ENCODE peak calls at places on chromosomes 16 and 17, in eight cellular contexts. R is right cardiac atrium; N is aorta; I is CD8-positive, alpha-beta memory T cell; L is PC-9; V is lung; P is MM.1S; S is heart left ventricle. J is an unnamed sample.

GRCh38 chr17:19263621-19264010 is 26.4 kb downstream of the EPN2 start:
- DNase-seq in R (no peak), N (peak; percentile 75), I (no peak), L (no peak), V (no peak), P (no peak), S (peak; percentile 49), J (no peak)

GRCh38 chr16:66667944-66668343 is 28.6 kb downstream of the CMTM4 start:
- DNase-seq in R (no peak), N (no peak), I (no peak), L (no peak), V (no peak), P (no peak), S (no peak), J (no peak)

GRCh38 chr17:19578545-19578944 is 44.9 kb downstream of the SLC47A1 start:
- DNase-seq in R (no peak), N (no peak), I (no peak), L (no peak), V (no peak), P (no peak), S (no peak), J (no peak)

GRCh38 chr16:61792194-61792904 is 243.9 kb downstream of the CDH8 start:
- DNase-seq in R (no peak), N (no peak), I (no peak), L (peak; percentile 40), V (no peak), P (no peak), S (no peak), J (no peak)

GRCh38 chr17:19286751-19287341 is 49.7 kb downstream of the EPN2 start:
- DNase-seq in R (peak; percentile 9), N (no peak), I (no peak), L (no peak), V (no peak), P (no peak), S (no peak), J (no peak)

GRCh38 chr16:13333336-13333735 is 431.9 kb downstream of the SHISA9 start:
- DNase-seq in R (no peak), N (no peak), I (no peak), L (no peak), V (no peak), P (no peak), S (no peak), J (no peak)

GRCh38 chr17:28221751-28222414 is 97.1 kb upstream of the TMEM97 start:
- DNase-seq in R (no peak), N (no peak), I (no peak), L (no peak), V (no peak), P (no peak), S (no peak), J (no peak)

GRCh38 chr16:67719778-67720144 is 645 bp upstream of the GFOD2 start:
- DNase-seq in R (no peak), N (no peak), I (no peak), L (no peak), V (no peak), P (peak; percentile 29), S (peak; percentile 41), J (no peak)

DNA sequence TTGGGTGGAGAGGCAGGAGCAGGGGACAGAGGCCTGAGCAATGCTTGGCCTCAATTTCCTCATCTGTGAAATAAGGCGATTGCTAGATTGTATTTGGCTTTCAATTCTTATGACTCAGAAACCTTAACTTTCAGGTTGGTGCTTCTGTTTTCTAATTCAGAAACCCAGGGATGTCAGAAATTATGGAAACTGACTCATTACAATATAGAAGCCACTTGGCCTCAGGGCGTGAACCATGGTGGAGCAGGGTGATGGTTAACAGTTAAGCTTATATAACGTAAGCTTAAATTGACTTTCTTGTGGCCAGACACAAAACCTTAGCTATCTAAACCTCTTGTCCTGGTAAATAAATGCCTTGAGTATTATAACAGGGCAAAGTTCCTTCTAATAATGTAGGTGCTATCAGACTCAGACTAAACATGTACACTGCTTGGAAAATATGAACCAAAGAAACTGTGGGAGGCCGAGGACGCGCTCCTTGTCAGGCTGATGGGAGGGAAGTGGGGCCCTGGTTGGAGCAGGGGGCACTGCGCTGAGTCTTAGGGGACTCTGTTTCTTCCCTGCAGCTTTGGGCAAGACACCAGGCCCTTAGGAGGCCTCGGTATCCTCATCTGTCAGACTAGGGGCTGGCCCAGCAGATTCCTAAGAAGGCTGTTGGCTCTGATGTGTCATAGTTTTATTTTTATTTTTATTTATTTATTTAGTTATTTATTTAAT is 17.2 kb upstream of the SREBF1 start:
- DNase-seq in R (no peak), N (no peak), I (no peak), L (peak; percentile 84), V (no peak), P (no peak), S (no peak), J (no peak)
- H3K4me1 ChIP-seq in R (peaks cover 15% of the 10 kb centered on the region), N (peaks cover 3% of the 10 kb centered on the region), I (peaks cover 53% of the 10 kb centered on the region), L (peaks cover 58% of the 10 kb centered on the region), V (peaks cover 21% of the 10 kb centered on the region), P (peaks cover 7% of the 10 kb centered on the region), S (peaks cover 37% of the 10 kb centered on the region), J (peaks cover 21% of the 10 kb centered on the region)

DNA sequence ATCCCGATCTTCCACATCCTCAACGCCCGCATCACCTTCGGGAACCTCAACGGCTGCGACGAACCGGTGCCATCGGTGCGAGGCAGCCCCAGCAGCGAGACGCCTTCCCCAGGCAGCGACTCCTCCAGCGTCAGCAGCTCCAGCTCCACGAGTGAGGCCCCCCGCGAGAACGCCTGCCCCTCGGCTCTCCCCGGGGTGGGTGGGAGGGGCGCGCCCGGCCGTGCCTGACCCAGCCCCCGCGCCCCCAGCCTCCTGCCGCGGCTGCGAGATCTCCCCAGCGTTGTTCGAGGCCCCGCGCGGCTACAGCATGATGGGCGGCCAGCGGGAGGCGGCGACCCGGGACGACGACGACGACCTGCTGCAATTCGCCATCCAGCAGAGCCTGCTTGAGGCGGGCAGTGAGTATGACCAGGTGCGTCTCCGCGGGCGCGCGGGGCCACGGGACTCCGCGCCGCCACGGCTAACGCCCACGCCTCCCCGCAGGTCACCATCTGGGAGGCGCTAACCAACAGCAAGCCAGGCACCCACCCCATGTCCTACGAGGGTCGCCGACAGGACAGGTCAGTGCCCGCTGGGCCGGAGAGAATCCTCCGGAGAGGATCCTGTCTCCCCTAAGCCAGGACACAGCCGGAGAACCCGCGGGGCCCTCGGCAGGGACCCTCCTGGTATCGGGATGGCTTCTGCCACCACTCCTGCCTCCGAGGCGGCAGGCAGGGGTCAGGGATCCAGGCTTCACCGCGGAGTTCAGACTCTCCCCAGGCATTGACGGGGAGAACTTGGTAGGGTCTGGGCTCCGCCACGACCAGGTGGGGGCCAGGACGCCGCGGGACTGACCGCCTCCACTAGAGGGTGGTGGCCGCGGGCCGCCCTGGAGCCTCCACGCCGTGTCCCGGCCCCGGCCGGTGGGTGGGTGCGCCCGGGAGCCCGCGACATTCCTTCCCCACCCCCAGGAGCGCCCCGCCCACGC is 10.0 kb downstream of the CORO6 start:
- DNase-seq in R (no peak), N (no peak), I (no peak), L (no peak), V (no peak), P (no peak), S (no peak), J (peak; percentile 83)
- H3K4me3 ChIP-seq in R (no peak overlapping the region), N (no peak overlapping the region), I (peak overlapping the region; percentile 53), L (no peak overlapping the region), V (no peak overlapping the region), P (peak overlapping the region; percentile 58), S (peak overlapping the region; percentile 17), J (peak overlapping the region; percentile 39)

GRCh38 chr16:28312327-28312726 is 20.0 kb downstream of the SBK1 start:
- DNase-seq in R (no peak), N (no peak), I (no peak), L (no peak), V (no peak), P (no peak), S (no peak), J (no peak)

GRCh38 chr16:28313587-28313986 is 21.3 kb downstream of the SBK1 start:
- DNase-seq in R (no peak), N (no peak), I (no peak), L (no peak), V (no peak), P (no peak), S (no peak), J (no peak)

GRCh38 chr16:28311413-28311812 is 19.1 kb downstream of the SBK1 start:
- DNase-seq in R (no peak), N (no peak), I (no peak), L (no peak), V (no peak), P (no peak), S (no peak), J (no peak)

GRCh38 chr16:28310796-28311195 is 18.5 kb downstream of the SBK1 start:
- DNase-seq in R (no peak), N (no peak), I (no peak), L (no peak), V (no peak), P (no peak), S (no peak), J (no peak)

DNA sequence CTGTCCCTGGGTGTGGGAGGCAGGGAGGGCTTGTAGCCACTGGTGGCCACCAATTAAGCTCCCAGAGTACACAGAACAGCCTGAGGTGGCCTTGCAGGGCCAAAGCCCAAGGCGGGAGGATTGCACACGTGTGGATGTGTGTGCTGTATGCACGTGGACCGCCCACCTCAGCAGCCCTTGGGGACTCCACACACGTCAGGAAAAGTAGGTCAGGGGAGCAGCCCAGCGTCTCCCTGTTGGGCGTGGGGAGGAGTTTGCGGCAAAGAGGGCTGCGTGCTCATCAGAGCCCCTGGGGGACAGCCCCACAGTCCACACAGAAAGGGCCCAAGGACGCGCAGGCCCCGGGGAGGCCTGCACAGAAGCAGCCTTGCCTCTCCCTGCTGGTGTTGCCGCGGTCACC is 19.6 kb downstream of the SBK1 start:
- DNase-seq in R (no peak), N (no peak), I (no peak), L (no peak), V (no peak), P (no peak), S (no peak), J (no peak)
- H3K4me1 ChIP-seq in R (no peaks in the 10 kb centered on the region), N (no peaks in the 10 kb centered on the region), I (peaks cover 73% of the 10 kb centered on the region), L (no peaks in the 10 kb centered on the region), V (peaks cover 2% of the 10 kb centered on the region), P (no peaks in the 10 kb centered on the region), S (no peaks in the 10 kb centered on the region), J (no peaks in the 10 kb centered on the region)

GRCh38 chr17:72419866-72420774 is 299.3 kb downstream of the SOX9 start:
- DNase-seq in R (no peak), N (no peak), I (no peak), L (peak; percentile 35), V (no peak), P (no peak), S (no peak), J (no peak)

GRCh38 chr17:72421128-72422092 is 300.6 kb downstream of the SOX9 start:
- DNase-seq in R (peak; percentile 31), N (peak; percentile 73), I (no peak), L (peak; percentile 99), V (peak; percentile 51), P (peak; percentile 81), S (peak; percentile 30), J (peak; percentile 88)

GRCh38 chr17:72422204-72422504 is 301.3 kb downstream of the SOX9 start:
- DNase-seq in R (no peak), N (no peak), I (no peak), L (no peak), V (no peak), P (no peak), S (no peak), J (no peak)

GRCh38 chr17:72422505-72423285 is 301.9 kb downstream of the SOX9 start:
- DNase-seq in R (peak; percentile 87), N (peak; percentile 85), I (no peak), L (peak; percentile 99), V (peak; percentile 49), P (peak; percentile 87), S (peak; percentile 69), J (peak; percentile 88)

DNA sequence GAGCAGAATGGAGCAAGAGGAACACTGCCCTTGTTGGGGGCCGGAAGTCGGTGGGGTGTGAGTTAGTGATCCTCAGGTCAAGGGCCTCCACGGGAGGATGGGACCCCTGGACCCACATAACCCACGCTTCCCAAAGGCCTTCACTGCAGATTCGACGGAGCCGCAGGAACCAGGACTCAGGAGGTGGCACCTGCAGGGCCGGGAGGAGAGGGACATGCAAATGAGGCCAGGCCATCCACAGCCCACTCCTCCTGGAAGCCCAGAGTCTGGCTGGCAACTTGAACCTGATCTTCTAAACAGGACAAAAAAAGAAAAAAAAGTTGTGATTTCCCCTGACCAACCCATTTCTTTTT is 299.9 kb downstream of the SOX9 start:
- DNase-seq in R (no peak), N (no peak), I (no peak), L (no peak), V (no peak), P (no peak), S (no peak), J (no peak)
- H3K4me3 ChIP-seq in R (no peak overlapping the region), N (no peak overlapping the region), I (no peak overlapping the region), L (peak overlapping the region; percentile 17), V (no peak overlapping the region), P (no peak overlapping the region), S (no peak overlapping the region), J (no peak overlapping the region)

J was measured in kidney.